ENCODE peak calls at places on chromosomes 13 and 19, in nine cellular contexts. K is GM04503; L is astrocyte of the cerebellum; H is PC-3; E is naive B cell; Y is activated naive CD8-positive, alpha-beta T cell treated with anti-CD3 and anti-CD28 coated beads, Interleukin-2, amount 10 ng/mL, durations not matched to agents 7 days and 5 days; C is Kasumi-1; S is H9; G is bronchial epithelial cell. R is an unnamed sample.

GRCh38 chr19:29372921-29373797 is 152.6 kb upstream of the VSTM2B start:
- DNase-seq in K (no peak), L (no peak), H (no peak), E (no peak), Y (no peak), C (no peak), S (peak; percentile 21), G (no peak), R (no peak)

GRCh38 chr19:56356944-56357343 is 36.4 kb downstream of the ZNF582 start:
- DNase-seq in K (no peak), L (no peak), H (no peak), E (no peak), Y (no peak), C (no peak), S (no peak), G (peak; percentile 5), R (no peak)

GRCh38 chr13:29892149-29892548 is 41.7 kb upstream of the UBL3 start:
- DNase-seq in K (no peak), L (no peak), H (no peak), E (no peak), Y (no peak), C (no peak), S (no peak), G (no peak), R (no peak)

GRCh38 chr13:97429681-97430081 is 4.3 kb upstream of the RAP2A start:
- DNase-seq in K (peak; percentile 42), L (no peak), H (no peak), E (no peak), Y (no peak), C (no peak), S (no peak), G (peak; percentile 0), R (no peak)

GRCh38 chr13:47454986-47455385 is 546.1 kb downstream of the SUCLA2 start:
- DNase-seq in K (peak; percentile 28), L (no peak), H (no peak), E (no peak), Y (no peak), C (no peak), S (no peak), G (no peak), R (no peak)

GRCh38 chr13:41470187-41470586 is 12.8 kb downstream of the RGCC start:
- DNase-seq in K (no peak), L (no peak), H (no peak), E (no peak), Y (no peak), C (no peak), S (no peak), G (no peak), R (no peak)

GRCh38 chr19:40751065-40751923 is at the start of gene SNRPA:
- DNase-seq in K (peak; percentile 90), L (peak; percentile 97), H (peak; percentile 97), E (peak; percentile 97), Y (peak; percentile 95), C (peak; percentile 96), S (peak; percentile 98), G (peak; percentile 94), R (peak; percentile 89)

GRCh38 chr13:111637365-111637764 is 316.9 kb downstream of the TEX29 start:
- DNase-seq in K (no peak), L (no peak), H (no peak), E (no peak), Y (no peak), C (no peak), S (no peak), G (no peak), R (no peak)

GRCh38 chr19:38656171-38656981 is 8.9 kb downstream of the ACTN4 start:
- DNase-seq in K (peak; percentile 61), L (peak; percentile 50), H (peak; percentile 32), E (no peak), Y (no peak), C (no peak), S (no peak), G (peak; percentile 75), R (no peak)

GRCh38 chr13:18996627-18997051 is 185.0 kb downstream of the TUBA3C start:
- DNase-seq in K (no peak), L (no peak), H (no peak), E (no peak), Y (no peak), C (no peak), S (no peak), G (no peak), R (no peak)

GRCh38 chr19:6249296-6249695 is 30.5 kb downstream of the MLLT1 start:
- DNase-seq in K (no peak), L (no peak), H (no peak), E (no peak), Y (no peak), C (no peak), S (no peak), G (no peak), R (no peak)

GRCh38 chr19:772730-773436 is 22.0 kb downstream of the MISP start:
- DNase-seq in K (no peak), L (no peak), H (no peak), E (no peak), Y (no peak), C (no peak), S (peak; percentile 83), G (no peak), R (no peak)

GRCh38 chr13:20383058-20383457 is 142.6 kb downstream of the CRYL1 start:
- DNase-seq in K (no peak), L (no peak), H (no peak), E (no peak), Y (no peak), C (no peak), S (no peak), G (no peak), R (no peak)

GRCh38 chr13:41544824-41545707 is 87.7 kb downstream of the RGCC start:
- DNase-seq in K (no peak), L (peak; percentile 58), H (peak; percentile 78), E (no peak), Y (no peak), C (no peak), S (no peak), G (peak; percentile 84), R (no peak)

GRCh38 chr19:1041835-1042685 is 2.2 kb downstream of the ABCA7 start:
- DNase-seq in K (no peak), L (no peak), H (peak; percentile 70), E (no peak), Y (no peak), C (peak; percentile 48), S (peak; percentile 27), G (no peak), R (no peak)

GRCh38 chr13:65677906-65678305 is 1552.2 kb downstream of the PCDH9 start:
- DNase-seq in K (no peak), L (no peak), H (no peak), E (no peak), Y (no peak), C (no peak), S (no peak), G (no peak), R (no peak)

GRCh38 chr19:28294395-28294794 is 918.6 kb downstream of the UQCRFS1 start:
- DNase-seq in K (no peak), L (peak; percentile 32), H (no peak), E (no peak), Y (no peak), C (no peak), S (no peak), G (no peak), R (no peak)

GRCh38 chr13:25291691-25292090 is 4.4 kb upstream of the MTMR6 start:
- DNase-seq in K (no peak), L (no peak), H (no peak), E (no peak), Y (no peak), C (no peak), S (no peak), G (no peak), R (no peak)

GRCh38 chr13:93752506-93752905 is 525.9 kb downstream of the GPC6 start:
- DNase-seq in K (no peak), L (no peak), H (no peak), E (no peak), Y (no peak), C (no peak), S (no peak), G (no peak), R (no peak)

GRCh38 chr19:49559928-49560327 is 20.4 kb downstream of the NOSIP start:
- DNase-seq in K (no peak), L (no peak), H (no peak), E (no peak), Y (no peak), C (no peak), S (peak; percentile 50), G (no peak), R (no peak)

GRCh38 chr19:10797078-10797477 is 38.9 kb downstream of the TMED1 start:
- DNase-seq in K (no peak), L (no peak), H (no peak), E (no peak), Y (peak; percentile 42), C (no peak), S (no peak), G (no peak), R (no peak)

GRCh38 chr19:42176649-42176989 is 40.9 kb downstream of the DEDD2 start:
- DNase-seq in K (no peak), L (no peak), H (no peak), E (no peak), Y (peak; percentile 59), C (no peak), S (no peak), G (no peak), R (no peak)

GRCh38 chr13:46795321-46795720 is 1.6 kb downstream of the ESD start:
- DNase-seq in K (no peak), L (no peak), H (no peak), E (no peak), Y (no peak), C (no peak), S (no peak), G (peak; percentile 37), R (peak; percentile 70)

GRCh38 chr19:18832331-18833140 is 777 bp downstream of the UPF1 start:
- DNase-seq in K (no peak), L (no peak), H (peak; percentile 16), E (peak; percentile 25), Y (peak; percentile 40), C (peak; percentile 16), S (peak; percentile 57), G (no peak), R (no peak)

GRCh38 chr13:50319603-50320296 is 304.5 kb downstream of the KCNRG start:
- DNase-seq in K (no peak), L (peak; percentile 43), H (peak; percentile 75), E (no peak), Y (no peak), C (no peak), S (no peak), G (peak; percentile 21), R (no peak)

GRCh38 chr13:29106651-29107050 is 286.5 kb downstream of the MTUS2 start:
- DNase-seq in K (no peak), L (no peak), H (no peak), E (no peak), Y (no peak), C (no peak), S (no peak), G (no peak), R (no peak)

R was measured in retinal pigment epithelial cell.